ENCODE peak calls at places on chromosomes 6 and 20, in ten cellular contexts. W, C, H, A, Z, J, N, G, M and Y are unnamed samples.

GRCh38 chr6:35065441-35065800 is 75.7 kb downstream of the TCP11 start:
- DNase-seq in W (no peak), C (no peak), H (no peak), A (no peak), Z (no peak), J (no peak), N (no peak), G (no peak), M (no peak), Y (no peak)

GRCh38 chr6:107822154-107823046 is 1.7 kb downstream of the SCML4 start:
- DNase-seq in W (no peak), C (no peak), H (no peak), A (peak), Z (no peak), J (peak), N (no peak), G (no peak), M (no peak), Y (no peak)

GRCh38 chr20:34022154-34022842 is 28.6 kb downstream of the RALY start:
- DNase-seq in W (peak), C (peak), H (peak), A (no peak), Z (peak), J (no peak), N (no peak), G (no peak), M (no peak), Y (no peak)

GRCh38 chr6:107308676-107309075 is 150.7 kb downstream of the PDSS2 start:
- DNase-seq in W (no peak), C (no peak), H (no peak), A (no peak), Z (no peak), J (no peak), N (no peak), G (no peak), M (no peak), Y (no peak)

GRCh38 chr6:116410945-116411623 is 40.3 kb downstream of the DSE start:
- DNase-seq in W (peak), C (peak), H (peak), A (no peak), Z (no peak), J (no peak), N (peak), G (no peak), M (no peak), Y (no peak)

GRCh38 chr6:113776998-113777397 is 80.1 kb upstream of the MARCKS start:
- DNase-seq in W (no peak), C (no peak), H (no peak), A (no peak), Z (no peak), J (no peak), N (peak), G (no peak), M (no peak), Y (no peak)

GRCh38 chr6:29071831-29072723 is 15.0 kb downstream of the OR2B3 start:
- DNase-seq in W (peak), C (no peak), H (peak), A (no peak), Z (peak), J (peak), N (no peak), G (no peak), M (no peak), Y (no peak)

GRCh38 chr6:30983439-30983838 is at the start of gene MUC21:
- DNase-seq in W (no peak), C (no peak), H (no peak), A (no peak), Z (no peak), J (no peak), N (no peak), G (no peak), M (no peak), Y (no peak)

GRCh38 chr6:24524801-24525200 is 30.0 kb downstream of the ALDH5A1 start:
- DNase-seq in W (peak), C (peak), H (peak), A (no peak), Z (peak), J (no peak), N (peak), G (no peak), M (no peak), Y (no peak)

DNA sequence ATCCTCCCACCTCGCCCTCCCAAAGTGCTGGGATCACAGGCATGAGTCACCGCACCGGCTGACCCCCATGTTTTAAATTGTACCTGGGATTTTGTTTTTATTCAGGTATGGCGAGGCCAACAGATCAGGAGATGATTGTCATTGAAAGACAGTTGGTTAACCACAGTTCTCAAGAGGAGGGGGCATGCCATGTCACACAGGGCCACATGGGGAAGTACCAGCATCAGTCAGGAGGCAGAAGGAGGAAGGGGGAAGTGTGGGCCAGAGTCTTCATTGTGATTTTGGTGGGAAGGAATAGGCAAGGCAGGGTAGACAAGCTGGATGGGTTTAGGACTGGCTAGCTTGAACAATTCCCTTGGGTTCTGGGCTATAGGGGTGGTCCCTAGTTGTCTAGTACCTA is 9.9 kb upstream of the MMP9 start:
- DNase-seq in W (no peak), C (no peak), H (no peak), A (peak), Z (no peak), J (no peak), N (no peak), G (no peak), M (no peak), Y (no peak)
- TF ChIP-seq CTCF in W (no peak), C (no peak), H (no peak), A (no peak), Z (no peak), J (no peak), N (no peak), G (no peak), M (no peak), Y (no peak)

DNA sequence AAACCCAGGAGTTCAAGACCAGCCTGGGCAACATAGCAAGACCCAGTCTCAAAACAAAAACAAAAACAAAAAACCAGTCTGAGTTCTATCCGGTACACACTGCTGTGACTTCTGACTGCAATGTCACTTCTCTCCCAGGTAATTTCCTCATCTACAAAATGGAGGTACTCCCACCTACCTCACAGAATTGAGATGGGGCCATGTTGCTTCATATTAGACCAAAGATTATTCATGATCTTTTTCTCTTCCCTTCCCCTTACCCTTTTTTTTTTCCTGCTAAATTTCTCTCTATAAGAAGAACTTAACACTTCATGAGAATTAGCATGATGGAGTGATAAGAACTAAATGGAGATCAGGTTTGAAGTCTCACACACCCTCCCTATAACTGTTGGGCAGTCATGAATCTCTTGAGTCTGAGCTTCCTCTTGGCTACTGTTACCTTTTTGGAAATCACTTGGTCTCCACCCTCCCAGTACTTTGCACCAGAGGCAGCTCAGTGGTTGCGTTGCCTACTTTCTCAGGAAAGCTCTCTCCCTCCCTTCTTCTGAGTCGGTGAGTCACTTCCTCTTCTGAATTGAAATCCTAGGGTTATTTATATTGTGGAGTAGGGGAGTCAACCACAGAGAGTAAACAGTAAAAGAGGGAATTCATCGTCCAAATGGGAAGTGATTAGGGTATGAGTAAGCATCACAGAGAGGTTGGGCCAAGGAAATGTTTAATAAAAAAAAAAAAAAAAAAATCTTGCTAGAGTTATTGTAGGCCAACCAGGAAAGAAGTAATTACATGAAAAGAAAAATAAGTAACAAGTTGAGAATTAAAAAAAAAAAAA is 59.9 kb upstream of the MAP7 start:
- DNase-seq in W (peak), C (peak), H (peak), A (no peak), Z (peak), J (no peak), N (peak), G (peak), M (no peak), Y (no peak)
- H3K27ac ChIP-seq in W (peak), C (peak), H (peak), A (no peak), Z (no peak), J (peak), N (peak), G (peak), M (peak), Y (peak)

GRCh38 chr20:11652128-11652527 is 265.6 kb upstream of the BTBD3 start:
- DNase-seq in W (no peak), C (no peak), H (no peak), A (no peak), Z (no peak), J (no peak), N (no peak), G (no peak), M (no peak), Y (no peak)

GRCh38 chr20:11651138-11651537 is 266.6 kb upstream of the BTBD3 start:
- DNase-seq in W (no peak), C (no peak), H (no peak), A (no peak), Z (no peak), J (peak), N (no peak), G (no peak), M (no peak), Y (no peak)

GRCh38 chr20:11651647-11652046 is 266.0 kb upstream of the BTBD3 start:
- DNase-seq in W (no peak), C (no peak), H (no peak), A (no peak), Z (no peak), J (peak), N (no peak), G (no peak), M (no peak), Y (no peak)

GRCh38 chr20:11646359-11646758 is 271.3 kb upstream of the BTBD3 start:
- DNase-seq in W (no peak), C (no peak), H (no peak), A (no peak), Z (no peak), J (no peak), N (no peak), G (no peak), M (no peak), Y (no peak)
- TF ChIP-seq CTCF in W (no peak), C (no peak), H (no peak), A (no peak), Z (peak), J (no peak), N (no peak), G (no peak), M (no peak), Y (no peak)

DNA sequence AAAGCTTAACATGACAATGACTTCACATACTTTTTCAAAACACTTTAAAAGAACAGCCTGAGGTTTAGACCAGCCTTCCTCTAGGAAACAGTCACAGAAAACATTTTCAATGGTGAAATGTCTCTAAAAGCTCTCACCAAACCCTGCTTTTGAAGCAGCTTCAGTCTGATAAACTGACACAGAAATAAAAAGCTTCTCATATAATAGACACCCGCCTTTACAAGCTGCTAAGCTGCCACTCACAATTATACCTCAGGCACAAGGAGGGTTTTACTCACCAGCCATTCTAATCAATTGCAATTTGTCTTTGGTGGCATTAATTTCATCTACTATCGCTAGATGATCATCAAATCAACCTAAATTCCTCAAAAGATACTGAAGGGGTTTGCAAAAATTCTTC is 29.5 kb downstream of the KIF13A start:
- DNase-seq in W (no peak), C (no peak), H (no peak), A (no peak), Z (no peak), J (no peak), N (no peak), G (no peak), M (no peak), Y (no peak)
- H3K27ac ChIP-seq in W (no peak), C (no peak), H (no peak), A (no peak), Z (no peak), J (no peak), N (no peak), G (peak), M (no peak), Y (no peak)